ENCODE peak calls at places on chromosome 18, in nine cellular contexts. Q is kidney; R is GM23248; U is mesenchymal stem cell; C is effector memory CD4-positive, alpha-beta T cell; D is AG04450; T is upper lobe of right lung; M is stomach; G is heart left ventricle. I is an unnamed sample.

GRCh38 chr18:7923105-7923504 is 356.0 kb downstream of the PTPRM start:
- DNase-seq in Q (no peak), R (no peak), U (no peak), C (no peak), D (no peak), T (no peak), M (no peak), G (no peak), I (no peak)

GRCh38 chr18:57863706-57864105 is 60.6 kb upstream of the ATP8B1 start:
- DNase-seq in Q (no peak), R (peak; percentile 19), U (no peak), C (no peak), D (no peak), T (no peak), M (no peak), G (no peak), I (peak; percentile 61)

GRCh38 chr18:23875966-23876365 is 138.6 kb upstream of the TTC39C start:
- DNase-seq in Q (no peak), R (no peak), U (no peak), C (no peak), D (no peak), T (no peak), M (no peak), G (no peak), I (no peak)

GRCh38 chr18:46169464-46169941 is 65.3 kb downstream of the HAUS1 start:
- DNase-seq in Q (no peak), R (peak; percentile 84), U (peak; percentile 74), C (no peak), D (peak; percentile 27), T (no peak), M (no peak), G (no peak), I (peak; percentile 78)

GRCh38 chr18:55485666-55486065 is 102.3 kb downstream of the TCF4 start:
- DNase-seq in Q (no peak), R (peak; percentile 87), U (no peak), C (no peak), D (no peak), T (no peak), M (no peak), G (no peak), I (peak; percentile 70)

GRCh38 chr18:26706796-26707406 is 158.5 kb upstream of the KCTD1 start:
- DNase-seq in Q (no peak), R (no peak), U (no peak), C (no peak), D (no peak), T (no peak), M (peak; percentile 42), G (no peak), I (no peak)

GRCh38 chr18:13420969-13421686 is 202.6 kb downstream of the LDLRAD4 start:
- DNase-seq in Q (no peak), R (no peak), U (no peak), C (no peak), D (no peak), T (no peak), M (no peak), G (no peak), I (no peak)

GRCh38 chr18:23798824-23799223 is 109.6 kb downstream of the LAMA3 start:
- DNase-seq in Q (no peak), R (no peak), U (no peak), C (no peak), D (no peak), T (no peak), M (no peak), G (no peak), I (no peak)

GRCh38 chr18:36194719-36195315 is 7.5 kb downstream of the MOCOS start:
- DNase-seq in Q (no peak), R (no peak), U (no peak), C (no peak), D (no peak), T (no peak), M (no peak), G (no peak), I (no peak)

GRCh38 chr18:62967089-62967488 is 251.7 kb downstream of the PHLPP1 start:
- DNase-seq in Q (no peak), R (no peak), U (no peak), C (no peak), D (no peak), T (no peak), M (no peak), G (no peak), I (no peak)

GRCh38 chr18:12862467-12862866 is 21.6 kb downstream of the PTPN2 start:
- DNase-seq in Q (no peak), R (no peak), U (no peak), C (no peak), D (no peak), T (no peak), M (peak; percentile 35), G (no peak), I (no peak)

GRCh38 chr18:28689591-28689990 is 512.7 kb upstream of the CDH2 start:
- DNase-seq in Q (no peak), R (no peak), U (no peak), C (no peak), D (no peak), T (no peak), M (no peak), G (no peak), I (no peak)

DNA sequence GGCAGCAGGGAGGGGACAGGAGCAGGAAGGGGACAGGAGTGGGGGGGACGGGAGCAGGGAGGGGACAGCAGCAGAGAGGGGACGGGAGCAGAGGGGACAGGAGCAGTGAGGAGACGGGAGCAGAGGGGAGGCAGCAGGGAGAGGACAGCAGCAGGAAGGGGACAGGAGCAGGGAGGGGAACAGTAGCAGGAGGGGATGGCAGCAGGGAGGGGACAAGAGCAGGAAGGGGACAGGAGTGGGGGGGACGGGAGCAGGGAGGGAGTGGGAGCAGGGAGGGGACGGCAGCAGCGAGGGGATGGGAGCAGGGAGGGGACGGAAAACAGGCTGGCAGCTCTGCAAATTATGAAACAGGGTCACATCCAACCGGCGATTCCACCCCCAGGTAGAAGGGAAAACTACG is 39.6 kb downstream of the SLC66A2 start:
- DNase-seq in Q (peak; percentile 62), R (no peak), U (no peak), C (no peak), D (no peak), T (no peak), M (no peak), G (no peak), I (no peak)
- H3K27ac ChIP-seq in Q (no peak overlapping the region), R (no peak overlapping the region), U (no peak overlapping the region), C (no peak overlapping the region), D (no peak overlapping the region), T (no peak overlapping the region), M (no peak overlapping the region), G (no peak overlapping the region), I (no peak overlapping the region)

DNA sequence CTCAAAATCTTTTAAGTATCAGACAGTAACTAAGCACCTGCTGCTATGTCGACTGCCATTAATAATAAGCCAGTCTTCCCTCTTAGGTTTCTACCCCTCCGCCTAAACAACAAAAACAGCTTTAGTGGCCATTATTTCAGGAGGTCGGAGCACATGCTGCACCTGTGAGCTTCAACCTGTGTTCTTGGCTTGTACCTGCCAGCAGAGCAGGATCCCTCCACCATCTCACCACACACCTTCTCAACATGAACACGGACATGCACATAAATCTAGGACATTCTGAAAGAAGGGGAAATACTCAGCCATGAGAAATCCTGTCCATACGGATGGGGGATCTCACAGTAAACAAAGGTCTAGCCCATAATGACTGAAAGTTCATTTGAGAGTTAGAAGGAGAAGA is 3.7 kb downstream of the CYB5A start:
- DNase-seq in Q (no peak), R (no peak), U (no peak), C (no peak), D (no peak), T (no peak), M (no peak), G (no peak), I (no peak)
- H3K4me3 ChIP-seq in Q (peak overlapping the region; percentile 68), R (no peak overlapping the region), U (no peak overlapping the region), C (no peak overlapping the region), D (no peak overlapping the region), T (peak overlapping the region; percentile 89), M (no peak overlapping the region), G (no peak overlapping the region), I (no peak overlapping the region)

DNA sequence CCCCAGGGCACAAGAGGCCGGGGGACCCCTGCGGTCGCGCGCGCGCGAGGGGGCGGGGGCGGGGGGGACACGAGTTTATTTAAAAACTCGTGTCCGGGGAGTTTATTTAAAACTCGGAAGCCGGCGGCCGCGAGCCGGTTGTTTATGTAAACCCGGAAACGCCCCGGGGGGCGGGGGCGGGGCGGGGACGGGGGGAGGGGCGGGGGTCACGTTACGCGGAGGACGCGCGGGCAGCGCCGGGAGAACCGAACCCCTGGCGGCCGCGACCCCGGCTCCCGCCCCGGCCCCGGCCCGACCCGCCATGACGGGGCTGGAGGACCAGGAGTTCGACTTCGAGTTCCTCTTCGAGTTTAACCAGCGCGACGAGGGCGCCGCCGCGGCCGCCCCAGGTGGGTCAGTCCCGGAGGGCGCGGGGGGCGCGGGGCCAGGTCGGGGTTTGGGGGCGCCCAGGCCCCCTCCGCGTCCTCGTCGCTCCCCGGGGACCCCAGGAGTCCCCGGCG is 4.4 kb downstream of the NFATC1 start:
- DNase-seq in Q (peak; percentile 88), R (peak; percentile 77), U (no peak), C (peak; percentile 61), D (no peak), T (peak; percentile 86), M (peak; percentile 72), G (peak; percentile 69), I (no peak)
- H3K27ac ChIP-seq in Q (peak overlapping the region; percentile 51), R (no peak overlapping the region), U (no peak overlapping the region), C (peak overlapping the region; percentile 89), D (no peak overlapping the region), T (peak overlapping the region; percentile 73), M (peak overlapping the region; percentile 84), G (peak overlapping the region; percentile 67), I (no peak overlapping the region)

GRCh38 chr18:48920408-48921038 is 30.2 kb downstream of the SMAD7 start:
- DNase-seq in Q (no peak), R (peak; percentile 4), U (no peak), C (no peak), D (no peak), T (no peak), M (no peak), G (no peak), I (no peak)

GRCh38 chr18:48923746-48924580 is 26.8 kb downstream of the SMAD7 start:
- DNase-seq in Q (no peak), R (peak; percentile 85), U (peak; percentile 91), C (no peak), D (no peak), T (no peak), M (no peak), G (no peak), I (no peak)

GRCh38 chr18:48922801-48923730 is 27.7 kb downstream of the SMAD7 start:
- DNase-seq in Q (peak; percentile 93), R (peak; percentile 96), U (peak; percentile 96), C (no peak), D (no peak), T (peak; percentile 79), M (peak; percentile 58), G (no peak), I (peak; percentile 63)

GRCh38 chr18:48921305-48922202 is 29.2 kb downstream of the SMAD7 start:
- DNase-seq in Q (peak; percentile 69), R (peak; percentile 56), U (no peak), C (no peak), D (no peak), T (peak; percentile 54), M (no peak), G (no peak), I (no peak)

DNA sequence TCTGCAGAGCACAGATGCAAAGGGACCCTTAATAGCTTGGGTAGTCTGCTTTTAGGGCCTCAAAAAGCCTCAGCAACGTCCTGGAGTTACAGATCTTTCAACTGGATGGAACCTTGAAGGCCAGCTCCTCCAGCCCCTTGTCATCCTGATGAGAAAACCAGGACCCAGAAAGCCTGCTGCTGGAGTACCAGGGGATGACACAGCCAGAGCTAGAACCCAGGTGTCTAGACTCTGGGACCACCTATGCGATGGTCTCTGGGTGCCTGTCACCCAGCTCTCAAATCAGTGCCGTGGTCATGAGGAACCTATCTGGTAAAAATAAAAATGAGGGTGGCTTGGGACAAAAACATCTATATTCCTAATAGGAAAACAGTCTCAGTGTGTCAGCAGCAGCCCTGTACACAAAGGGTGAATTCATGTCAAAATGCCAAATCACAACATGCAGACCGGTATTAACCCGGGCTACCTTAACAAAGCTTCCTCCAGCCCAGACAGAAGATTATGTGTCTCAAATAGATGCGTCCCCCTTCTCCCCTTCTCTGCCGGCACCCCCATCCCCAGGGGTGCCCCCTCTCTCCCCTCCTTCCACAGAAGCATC is 28.5 kb downstream of the SMAD7 start:
- DNase-seq in Q (peak; percentile 37), R (peak; percentile 21), U (no peak), C (no peak), D (no peak), T (no peak), M (no peak), G (no peak), I (no peak)
- H3K4me3 ChIP-seq in Q (no peak overlapping the region), R (peak overlapping the region; percentile 59), U (no peak overlapping the region), C (peak overlapping the region; percentile 44), D (peak overlapping the region; percentile 37), T (peak overlapping the region; percentile 44), M (peak overlapping the region; percentile 40), G (no peak overlapping the region), I (no peak overlapping the region)

I was measured in brain microvascular endothelial cell.